ENCODE peak calls at places on chromosomes 6 and 20, in seven cellular contexts. Y, T, I, N, L, Q and W are unnamed samples.

GRCh38 chr6:137903933-137904821 is 37.1 kb downstream of the TNFAIP3 start:
- DNase-seq in N (no peak), T (peak; percentile 10), I (peak; percentile 52), L (peak; percentile 72), Q (peak; percentile 55), Y (no peak), W (peak; percentile 44)

GRCh38 chr20:23683281-23683680 is 5.6 kb downstream of the CST4 start:
- DNase-seq in I (no peak), N (peak; percentile 42), Q (no peak), T (no peak), Y (no peak), L (no peak), W (no peak)

GRCh38 chr6:28866342-28867077 is 57.3 kb downstream of the TRIM27 start:
- DNase-seq in T (no peak), N (peak; percentile 71), Q (peak; percentile 62), Y (peak; percentile 54), L (peak; percentile 56), I (peak; percentile 29), W (peak; percentile 56)

GRCh38 chr20:15195378-15195777 is 858.0 kb upstream of the FLRT3 start:
- DNase-seq in Q (peak; percentile 78), L (peak; percentile 8), Y (no peak), N (no peak), I (no peak), T (no peak), W (peak; percentile 19)

GRCh38 chr6:155154158-155154830 is 109.5 kb upstream of the CLDN20 start:
- DNase-seq in L (peak; percentile 97), Y (no peak), N (peak; percentile 88), Q (peak; percentile 80), I (peak; percentile 96), T (no peak), W (peak; percentile 84)

GRCh38 chr6:118705799-118706481 is 54.5 kb upstream of the CEP85L start:
- DNase-seq in Y (peak; percentile 41), I (peak; percentile 36), Q (peak; percentile 59), L (peak; percentile 92), T (no peak), N (no peak), W (peak; percentile 76)

GRCh38 chr20:58202039-58202438 is 26.4 kb downstream of the ANKRD60 start:
- DNase-seq in L (no peak), Y (no peak), N (peak; percentile 29), Q (no peak), T (no peak), I (no peak), W (no peak)

GRCh38 chr6:41719796-41720620 is 15.4 kb downstream of the TFEB start:
- DNase-seq in T (no peak), Q (no peak), Y (no peak), I (no peak), L (no peak), N (no peak), W (no peak)

GRCh38 chr6:3285732-3286131 is 27.0 kb downstream of the PSMG4 start:
- DNase-seq in I (no peak), L (no peak), T (no peak), N (no peak), Q (no peak), Y (no peak), W (no peak)

GRCh38 chr6:30951907-30952469 is 11.2 kb downstream of the MUCL3 start:
- DNase-seq in T (no peak), Y (no peak), Q (no peak), L (no peak), N (no peak), I (no peak), W (no peak)

GRCh38 chr20:40073535-40074111 is 615.4 kb downstream of the MAFB start:
- DNase-seq in I (no peak), L (no peak), N (no peak), Q (no peak), Y (no peak), T (no peak), W (no peak)

GRCh38 chr6:124830506-124830905 is 131.7 kb upstream of the RNF217 start:
- DNase-seq in L (no peak), N (no peak), Q (no peak), Y (no peak), I (no peak), T (no peak), W (no peak)

GRCh38 chr6:106146852-106147351 is 60.8 kb downstream of the PRDM1 start:
- DNase-seq in T (no peak), N (peak; percentile 66), L (peak; percentile 63), I (peak; percentile 34), Y (no peak), Q (peak; percentile 32), W (peak; percentile 18)

GRCh38 chr6:113556775-113557174 is 300.4 kb upstream of the MARCKS start:
- DNase-seq in T (no peak), L (no peak), Q (no peak), N (no peak), Y (no peak), I (no peak), W (no peak)

GRCh38 chr20:41173791-41174341 is 36.5 kb downstream of the PLCG1 start:
- DNase-seq in N (no peak), I (no peak), T (no peak), Q (no peak), L (no peak), Y (no peak), W (no peak)
- H3K9ac ChIP-seq in N (no peak overlapping the region), I (no peak overlapping the region), T (no peak overlapping the region), Q (no peak overlapping the region), L (no peak overlapping the region), Y (no peak overlapping the region), W (peak overlapping the region; percentile 39)

GRCh38 chr6:169789944-169790927 is 38.8 kb downstream of the ERMARD start:
- DNase-seq in Q (peak; percentile 72), T (peak; percentile 35), N (peak; percentile 65), Y (peak; percentile 78), L (peak; percentile 73), I (peak; percentile 59), W (peak; percentile 90)

GRCh38 chr6:169791721-169792131 is 40.3 kb downstream of the ERMARD start:
- DNase-seq in Q (no peak), Y (no peak), T (no peak), L (peak; percentile 25), N (no peak), I (no peak), W (no peak)

GRCh38 chr6:169788809-169789145 is 37.4 kb downstream of the ERMARD start:
- DNase-seq in L (no peak), N (no peak), Q (no peak), Y (no peak), T (no peak), I (no peak), W (no peak)

GRCh38 chr6:169787797-169788196 is 36.4 kb downstream of the ERMARD start:
- DNase-seq in Q (no peak), T (no peak), Y (no peak), N (no peak), L (no peak), I (no peak), W (no peak)

DNA sequence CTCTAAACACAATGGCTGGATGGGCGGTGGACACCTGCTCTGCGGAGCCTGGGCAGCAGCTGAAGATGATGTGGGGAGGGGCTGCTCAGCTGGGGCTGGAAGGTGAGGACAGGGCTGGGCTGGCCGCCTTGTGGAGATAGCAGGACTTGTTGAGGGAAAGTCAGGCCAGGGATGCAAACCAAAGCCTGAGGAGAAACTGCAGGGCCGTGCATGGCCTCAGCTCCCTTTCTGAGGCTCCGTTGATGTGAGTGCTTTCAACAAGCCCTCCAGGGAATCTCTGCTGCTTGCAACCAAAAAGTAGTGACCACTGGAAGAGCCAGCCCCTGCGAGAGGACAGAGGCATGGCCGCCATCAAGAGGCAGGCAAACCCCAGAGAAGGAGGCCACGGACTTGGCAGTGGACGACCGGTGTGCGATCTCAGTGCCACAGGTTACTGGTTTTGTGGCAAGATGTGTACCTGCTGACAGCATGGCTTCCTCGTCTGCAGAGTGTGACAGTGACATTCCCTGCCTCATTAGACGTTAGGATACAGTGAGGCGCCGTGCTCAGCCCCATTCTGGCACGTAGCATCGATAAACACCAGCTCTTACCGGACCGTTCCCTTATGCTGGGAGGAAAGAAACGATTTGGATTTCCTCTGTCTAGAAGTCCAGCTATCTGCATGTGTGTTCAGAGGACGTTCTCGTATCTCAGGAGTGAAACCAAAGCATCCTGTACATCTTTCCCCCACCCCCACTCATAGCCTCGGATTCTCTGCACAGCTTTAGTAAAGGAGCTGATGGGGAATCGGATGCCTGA is 37.9 kb downstream of the ERMARD start:
- DNase-seq in T (no peak), N (no peak), Q (no peak), Y (no peak), I (no peak), L (no peak), W (no peak)
- H3K9ac ChIP-seq in T (no peak overlapping the region), N (no peak overlapping the region), Q (peak overlapping the region; percentile 17), Y (no peak overlapping the region), I (peak overlapping the region; percentile 34), L (peak overlapping the region; percentile 34), W (peak overlapping the region; percentile 60)

GRCh38 chr6:72554203-72554564 is 67.7 kb upstream of the KCNQ5 start:
- DNase-seq in Y (no peak), L (peak; percentile 92), T (no peak), N (peak; percentile 79), I (peak; percentile 86), Q (peak; percentile 79), W (peak; percentile 62)
- H3K9ac ChIP-seq in Y (no peak overlapping the region), L (no peak overlapping the region), T (no peak overlapping the region), N (peak overlapping the region; percentile 80), I (no peak overlapping the region), Q (peak overlapping the region; percentile 80), W (no peak overlapping the region)

DNA sequence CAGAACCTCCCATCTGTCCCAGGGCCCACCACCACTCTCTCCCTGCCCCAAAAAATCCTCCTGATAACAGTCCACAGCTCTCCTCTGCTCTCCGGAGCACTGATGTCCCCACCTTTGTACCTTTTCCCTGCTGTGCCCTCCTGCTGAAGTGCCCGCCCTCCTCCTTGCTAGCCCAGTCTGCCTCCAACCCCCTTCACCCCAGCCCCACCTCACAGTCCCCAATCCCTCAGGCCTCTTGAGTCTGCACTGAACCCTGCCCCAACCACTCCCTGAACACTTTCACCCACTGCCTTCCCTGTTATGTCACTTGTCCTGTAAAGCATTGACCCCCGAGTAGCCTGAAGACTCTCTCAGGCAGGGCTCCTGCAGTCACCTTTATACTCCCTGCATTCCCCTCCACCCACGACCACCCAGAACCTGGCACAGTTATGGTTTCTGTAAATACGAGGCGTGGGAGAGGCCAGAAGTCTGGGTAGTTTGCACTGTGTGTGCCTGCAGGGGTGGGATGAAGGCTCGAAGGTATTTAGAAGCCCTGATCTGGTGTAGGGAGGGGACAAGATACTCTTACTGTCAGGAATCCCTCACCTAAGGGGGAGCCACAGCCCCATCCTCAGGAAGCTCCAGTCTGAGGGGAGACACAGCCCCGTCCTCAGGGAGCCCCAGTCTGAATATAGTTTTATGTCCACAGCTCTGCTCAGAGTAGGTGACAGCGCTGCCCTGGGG is 5.4 kb downstream of the GLP1R start:
- DNase-seq in T (no peak), L (no peak), Y (no peak), N (no peak), Q (no peak), I (no peak), W (no peak)
- H3K9ac ChIP-seq in T (no peak overlapping the region), L (no peak overlapping the region), Y (no peak overlapping the region), N (no peak overlapping the region), Q (no peak overlapping the region), I (no peak overlapping the region), W (no peak overlapping the region)